ENCODE peak calls at places on chromosomes 16 and 17, in eight cellular contexts. One of them, this sample, is unnamed.
A peak's percentile ranks its signal among the peaks of the same experiment; 100 is the strongest.

GRCh38 chr17:75869282-75870141 is 8.9 kb downstream of the TRIM47 start:
- DNase-seq in Panc1: no peak
- DNase-seq in CD8-positive, alpha-beta memory T cell: no peak
- DNase-seq in AG04450: no peak
- DNase-seq in uterus: peak; percentile 75
- DNase-seq in lung: no peak
- DNase-seq in brain microvascular endothelial cell: no peak
- DNase-seq in fibroblast of lung: peak; percentile 83
- DNase-seq in this sample: no peak

GRCh38 chr17:33039874-33040273 is 48.2 kb downstream of the SPACA3 start:
- DNase-seq in Panc1: no peak
- DNase-seq in CD8-positive, alpha-beta memory T cell: no peak
- DNase-seq in AG04450: peak; percentile 34
- DNase-seq in uterus: no peak
- DNase-seq in lung: no peak
- DNase-seq in brain microvascular endothelial cell: peak; percentile 16
- DNase-seq in fibroblast of lung: peak; percentile 84
- DNase-seq in this sample: no peak

GRCh38 chr17:62895650-62896301 is 70.3 kb upstream of the TANC2 start:
- DNase-seq in Panc1: no peak
- DNase-seq in CD8-positive, alpha-beta memory T cell: no peak
- DNase-seq in AG04450: no peak
- DNase-seq in uterus: no peak
- DNase-seq in lung: no peak
- DNase-seq in brain microvascular endothelial cell: no peak
- DNase-seq in fibroblast of lung: no peak
- DNase-seq in this sample: peak; percentile 24

GRCh38 chr17:42002792-42003301 is 14.4 kb downstream of the DNAJC7 start:
- DNase-seq in Panc1: no peak
- DNase-seq in CD8-positive, alpha-beta memory T cell: no peak
- DNase-seq in AG04450: no peak
- DNase-seq in uterus: no peak
- DNase-seq in lung: no peak
- DNase-seq in brain microvascular endothelial cell: no peak
- DNase-seq in fibroblast of lung: no peak
- DNase-seq in this sample: no peak

GRCh38 chr16:17972460-17972943 is 364.0 kb downstream of the NPIPA8 start:
- DNase-seq in Panc1: no peak
- DNase-seq in CD8-positive, alpha-beta memory T cell: no peak
- DNase-seq in AG04450: no peak
- DNase-seq in uterus: no peak
- DNase-seq in lung: no peak
- DNase-seq in brain microvascular endothelial cell: no peak
- DNase-seq in fibroblast of lung: no peak
- DNase-seq in this sample: no peak

GRCh38 chr17:61704935-61705449 is 114.0 kb upstream of the NACA2 start:
- DNase-seq in Panc1: no peak
- DNase-seq in CD8-positive, alpha-beta memory T cell: no peak
- DNase-seq in AG04450: no peak
- DNase-seq in uterus: no peak
- DNase-seq in lung: no peak
- DNase-seq in brain microvascular endothelial cell: no peak
- DNase-seq in fibroblast of lung: no peak
- DNase-seq in this sample: no peak

GRCh38 chr17:4541328-4542002 is 13.7 kb downstream of the MYBBP1A start:
- DNase-seq in Panc1: no peak
- DNase-seq in CD8-positive, alpha-beta memory T cell: no peak
- DNase-seq in AG04450: no peak
- DNase-seq in uterus: no peak
- DNase-seq in lung: no peak
- DNase-seq in brain microvascular endothelial cell: no peak
- DNase-seq in fibroblast of lung: no peak
- DNase-seq in this sample: no peak

GRCh38 chr16:74608944-74609343 is 2.0 kb upstream of the GLG1 start:
- DNase-seq in Panc1: no peak
- DNase-seq in CD8-positive, alpha-beta memory T cell: peak; percentile 61
- DNase-seq in AG04450: no peak
- DNase-seq in uterus: no peak
- DNase-seq in lung: no peak
- DNase-seq in brain microvascular endothelial cell: peak; percentile 50
- DNase-seq in fibroblast of lung: no peak
- DNase-seq in this sample: no peak

GRCh38 chr17:34314279-34314678 is 5.0 kb upstream of the CCL8 start:
- DNase-seq in Panc1: no peak
- DNase-seq in CD8-positive, alpha-beta memory T cell: no peak
- DNase-seq in AG04450: no peak
- DNase-seq in uterus: peak; percentile 37
- DNase-seq in lung: no peak
- DNase-seq in brain microvascular endothelial cell: no peak
- DNase-seq in fibroblast of lung: peak; percentile 81
- DNase-seq in this sample: no peak

GRCh38 chr17:82408288-82408937 is 9.7 kb upstream of the HEXD start:
- DNase-seq in Panc1: no peak
- DNase-seq in CD8-positive, alpha-beta memory T cell: no peak
- DNase-seq in AG04450: no peak
- DNase-seq in uterus: no peak
- DNase-seq in lung: no peak
- DNase-seq in brain microvascular endothelial cell: no peak
- DNase-seq in fibroblast of lung: no peak
- DNase-seq in this sample: no peak

GRCh38 chr16:67668495-67669157 is 2.0 kb downstream of the C16orf86 start:
- DNase-seq in Panc1: no peak
- DNase-seq in CD8-positive, alpha-beta memory T cell: no peak
- DNase-seq in AG04450: no peak
- DNase-seq in uterus: no peak
- DNase-seq in lung: no peak
- DNase-seq in brain microvascular endothelial cell: no peak
- DNase-seq in fibroblast of lung: no peak
- DNase-seq in this sample: no peak

GRCh38 chr17:61340431-61340830 is 59.2 kb upstream of the TBX2 start:
- DNase-seq in Panc1: no peak
- DNase-seq in CD8-positive, alpha-beta memory T cell: no peak
- DNase-seq in AG04450: no peak
- DNase-seq in uterus: no peak
- DNase-seq in lung: no peak
- DNase-seq in brain microvascular endothelial cell: no peak
- DNase-seq in fibroblast of lung: no peak
- DNase-seq in this sample: no peak

GRCh38 chr16:61937646-61938045 is 98.6 kb downstream of the CDH8 start:
- DNase-seq in Panc1: no peak
- DNase-seq in CD8-positive, alpha-beta memory T cell: no peak
- DNase-seq in AG04450: no peak
- DNase-seq in uterus: no peak
- DNase-seq in lung: no peak
- DNase-seq in brain microvascular endothelial cell: no peak
- DNase-seq in fibroblast of lung: no peak
- DNase-seq in this sample: no peak

GRCh38 chr17:63841350-63842172 is 924 bp downstream of the SMARCD2 start:
- DNase-seq in Panc1: no peak
- DNase-seq in CD8-positive, alpha-beta memory T cell: no peak
- DNase-seq in AG04450: no peak
- DNase-seq in uterus: peak; percentile 57
- DNase-seq in lung: peak; percentile 66
- DNase-seq in brain microvascular endothelial cell: peak; percentile 33
- DNase-seq in fibroblast of lung: peak; percentile 65
- DNase-seq in this sample: no peak

GRCh38 chr17:81687770-81688541 is 4.1 kb downstream of the HGS start:
- DNase-seq in Panc1: no peak
- DNase-seq in CD8-positive, alpha-beta memory T cell: no peak
- DNase-seq in AG04450: no peak
- DNase-seq in uterus: no peak
- DNase-seq in lung: no peak
- DNase-seq in brain microvascular endothelial cell: no peak
- DNase-seq in fibroblast of lung: no peak
- DNase-seq in this sample: no peak

GRCh38 chr16:87581867-87582220 is 20.5 kb upstream of the JPH3 start:
- DNase-seq in Panc1: peak; percentile 80
- DNase-seq in CD8-positive, alpha-beta memory T cell: no peak
- DNase-seq in AG04450: peak; percentile 95
- DNase-seq in uterus: peak; percentile 85
- DNase-seq in lung: peak; percentile 68
- DNase-seq in brain microvascular endothelial cell: peak; percentile 98
- DNase-seq in fibroblast of lung: peak; percentile 99
- DNase-seq in this sample: peak; percentile 79

GRCh38 chr16:11187522-11187921 is 68.5 kb downstream of the SOCS1 start:
- DNase-seq in Panc1: no peak
- DNase-seq in CD8-positive, alpha-beta memory T cell: no peak
- DNase-seq in AG04450: no peak
- DNase-seq in uterus: no peak
- DNase-seq in lung: no peak
- DNase-seq in brain microvascular endothelial cell: no peak
- DNase-seq in fibroblast of lung: peak; percentile 55
- DNase-seq in this sample: no peak

GRCh38 chr17:7634384-7634783 is 4.4 kb downstream of the SHBG start:
- DNase-seq in Panc1: no peak
- DNase-seq in CD8-positive, alpha-beta memory T cell: no peak
- DNase-seq in AG04450: no peak
- DNase-seq in uterus: peak; percentile 44
- DNase-seq in lung: no peak
- DNase-seq in brain microvascular endothelial cell: peak; percentile 25
- DNase-seq in fibroblast of lung: peak; percentile 59
- DNase-seq in this sample: peak; percentile 34

GRCh38 chr16:1960665-1961630 is 1.6 kb downstream of the NDUFB10 start:
- DNase-seq in Panc1: no peak
- DNase-seq in CD8-positive, alpha-beta memory T cell: no peak
- DNase-seq in AG04450: no peak
- DNase-seq in uterus: no peak
- DNase-seq in lung: no peak
- DNase-seq in brain microvascular endothelial cell: no peak
- DNase-seq in fibroblast of lung: peak; percentile 48
- DNase-seq in this sample: no peak

GRCh38 chr16:17476414-17477259 is 5.9 kb upstream of the XYLT1 start:
- DNase-seq in Panc1: no peak
- DNase-seq in CD8-positive, alpha-beta memory T cell: peak; percentile 58
- DNase-seq in AG04450: peak; percentile 51
- DNase-seq in uterus: no peak
- DNase-seq in lung: no peak
- DNase-seq in brain microvascular endothelial cell: peak; percentile 27
- DNase-seq in fibroblast of lung: peak; percentile 71
- DNase-seq in this sample: peak; percentile 27

GRCh38 chr16:29821663-29822115 is 1.4 kb downstream of the MVP start:
- DNase-seq in Panc1: no peak
- DNase-seq in CD8-positive, alpha-beta memory T cell: no peak
- DNase-seq in AG04450: no peak
- DNase-seq in uterus: peak; percentile 61
- DNase-seq in lung: peak; percentile 74
- DNase-seq in brain microvascular endothelial cell: peak; percentile 65
- DNase-seq in fibroblast of lung: peak; percentile 80
- DNase-seq in this sample: peak; percentile 70

GRCh38 chr16:1429631-1430030 is 1.2 kb upstream of the PERCC1 start:
- DNase-seq in Panc1: no peak
- DNase-seq in CD8-positive, alpha-beta memory T cell: no peak
- DNase-seq in AG04450: no peak
- DNase-seq in uterus: no peak
- DNase-seq in lung: no peak
- DNase-seq in brain microvascular endothelial cell: no peak
- DNase-seq in fibroblast of lung: no peak
- DNase-seq in this sample: no peak

GRCh38 chr17:73956595-73957465 is 246.6 kb upstream of the RPL38 start:
- DNase-seq in Panc1: no peak
- DNase-seq in CD8-positive, alpha-beta memory T cell: no peak
- DNase-seq in AG04450: no peak
- DNase-seq in uterus: no peak
- DNase-seq in lung: peak; percentile 40
- DNase-seq in brain microvascular endothelial cell: peak; percentile 0
- DNase-seq in fibroblast of lung: peak; percentile 28
- DNase-seq in this sample: no peak

GRCh38 chr17:69909389-69909788 is 165.6 kb upstream of the KCNJ16 start:
- DNase-seq in Panc1: no peak
- DNase-seq in CD8-positive, alpha-beta memory T cell: no peak
- DNase-seq in AG04450: no peak
- DNase-seq in uterus: no peak
- DNase-seq in lung: no peak
- DNase-seq in brain microvascular endothelial cell: no peak
- DNase-seq in fibroblast of lung: no peak
- DNase-seq in this sample: no peak
- H3K27ac ChIP-seq in Panc1: no peak overlapping the region
- H3K27ac ChIP-seq in CD8-positive, alpha-beta memory T cell: no peak overlapping the region
- H3K27ac ChIP-seq in AG04450: no peak overlapping the region
- H3K27ac ChIP-seq in uterus: no peak overlapping the region
- H3K27ac ChIP-seq in lung: no peak overlapping the region
- H3K27ac ChIP-seq in brain microvascular endothelial cell: no peak overlapping the region
- H3K27ac ChIP-seq in fibroblast of lung: no peak overlapping the region
- H3K27ac ChIP-seq in this sample: no peak overlapping the region

GRCh38 chr17:64920419-64921172 is 1.3 kb upstream of the LRRC37A3 start:
- DNase-seq in Panc1: no peak
- DNase-seq in CD8-positive, alpha-beta memory T cell: no peak
- DNase-seq in AG04450: no peak
- DNase-seq in uterus: no peak
- DNase-seq in lung: no peak
- DNase-seq in brain microvascular endothelial cell: no peak
- DNase-seq in fibroblast of lung: no peak
- DNase-seq in this sample: no peak
- H3K4me3 ChIP-seq in Panc1: no peak overlapping the region
- H3K4me3 ChIP-seq in CD8-positive, alpha-beta memory T cell: no peak overlapping the region
- H3K4me3 ChIP-seq in AG04450: no peak overlapping the region
- H3K4me3 ChIP-seq in uterus: no peak overlapping the region
- H3K4me3 ChIP-seq in lung: no peak overlapping the region
- H3K4me3 ChIP-seq in brain microvascular endothelial cell: no peak overlapping the region
- H3K4me3 ChIP-seq in fibroblast of lung: no peak overlapping the region
- H3K4me3 ChIP-seq in this sample: no peak overlapping the region

GRCh38 chr17:80274317-80274716 is 13.7 kb downstream of the RNF213 start:
- DNase-seq in Panc1: no peak
- DNase-seq in CD8-positive, alpha-beta memory T cell: no peak
- DNase-seq in AG04450: no peak
- DNase-seq in uterus: no peak
- DNase-seq in lung: no peak
- DNase-seq in brain microvascular endothelial cell: no peak
- DNase-seq in fibroblast of lung: no peak
- DNase-seq in this sample: no peak

GRCh38 chr17:80270836-80271235 is 10.2 kb downstream of the RNF213 start:
- DNase-seq in Panc1: no peak
- DNase-seq in CD8-positive, alpha-beta memory T cell: no peak
- DNase-seq in AG04450: no peak
- DNase-seq in uterus: no peak
- DNase-seq in lung: no peak
- DNase-seq in brain microvascular endothelial cell: peak; percentile 24
- DNase-seq in fibroblast of lung: peak; percentile 21
- DNase-seq in this sample: peak; percentile 15

GRCh38 chr17:80270104-80270503 is 9.5 kb downstream of the RNF213 start:
- DNase-seq in Panc1: no peak
- DNase-seq in CD8-positive, alpha-beta memory T cell: no peak
- DNase-seq in AG04450: no peak
- DNase-seq in uterus: no peak
- DNase-seq in lung: no peak
- DNase-seq in brain microvascular endothelial cell: no peak
- DNase-seq in fibroblast of lung: no peak
- DNase-seq in this sample: no peak

GRCh38 chr17:80274871-80275449 is 14.3 kb downstream of the RNF213 start:
- DNase-seq in Panc1: no peak
- DNase-seq in CD8-positive, alpha-beta memory T cell: no peak
- DNase-seq in AG04450: no peak
- DNase-seq in uterus: no peak
- DNase-seq in lung: no peak
- DNase-seq in brain microvascular endothelial cell: no peak
- DNase-seq in fibroblast of lung: no peak
- DNase-seq in this sample: no peak

GRCh38 chr17:80272366-80272765 is 11.7 kb downstream of the RNF213 start:
- DNase-seq in Panc1: no peak
- DNase-seq in CD8-positive, alpha-beta memory T cell: no peak
- DNase-seq in AG04450: no peak
- DNase-seq in uterus: no peak
- DNase-seq in lung: no peak
- DNase-seq in brain microvascular endothelial cell: no peak
- DNase-seq in fibroblast of lung: no peak
- DNase-seq in this sample: no peak
- H3K27ac ChIP-seq in Panc1: peak overlapping the region; percentile 5
- H3K27ac ChIP-seq in CD8-positive, alpha-beta memory T cell: no peak overlapping the region
- H3K27ac ChIP-seq in AG04450: no peak overlapping the region
- H3K27ac ChIP-seq in uterus: no peak overlapping the region
- H3K27ac ChIP-seq in lung: no peak overlapping the region
- H3K27ac ChIP-seq in brain microvascular endothelial cell: no peak overlapping the region
- H3K27ac ChIP-seq in fibroblast of lung: no peak overlapping the region
- H3K27ac ChIP-seq in this sample: no peak overlapping the region

GRCh38 chr16:86570542-86571196 is 4.0 kb downstream of the FOXC2 start:
- DNase-seq in Panc1: no peak
- DNase-seq in CD8-positive, alpha-beta memory T cell: no peak
- DNase-seq in AG04450: no peak
- DNase-seq in uterus: no peak
- DNase-seq in lung: no peak
- DNase-seq in brain microvascular endothelial cell: no peak
- DNase-seq in fibroblast of lung: no peak
- DNase-seq in this sample: no peak
- H3K4me3 ChIP-seq in Panc1: peak overlapping the region; percentile 86
- H3K4me3 ChIP-seq in CD8-positive, alpha-beta memory T cell: no peak overlapping the region
- H3K4me3 ChIP-seq in AG04450: peak overlapping the region; percentile 88
- H3K4me3 ChIP-seq in uterus: no peak overlapping the region
- H3K4me3 ChIP-seq in lung: no peak overlapping the region
- H3K4me3 ChIP-seq in brain microvascular endothelial cell: peak overlapping the region; percentile 93
- H3K4me3 ChIP-seq in fibroblast of lung: peak overlapping the region; percentile 91
- H3K4me3 ChIP-seq in this sample: no peak overlapping the region

This sample was measured in PC-9.